ENCODE peak calls at places on chromosomes 13 and 19, in seven cellular contexts. C, E, M, X, Y, L and I are unnamed samples.

GRCh38 chr13:37094840-37095239 is 10.6 kb downstream of the CSNK1A1L start:
- DNase-seq in C (no peak), E (no peak), M (no peak), X (no peak), Y (no peak), L (no peak), I (no peak)

GRCh38 chr19:49512970-49513745 is 697 bp downstream of the FCGRT start:
- DNase-seq in C (no peak), E (peak; percentile 83), M (no peak), X (no peak), Y (no peak), L (no peak), I (no peak)

GRCh38 chr19:42018503-42019193 is 24.6 kb upstream of the ATP1A3 start:
- DNase-seq in C (no peak), E (no peak), M (no peak), X (no peak), Y (no peak), L (no peak), I (no peak)

GRCh38 chr19:1214862-1215731 is 9.5 kb downstream of the STK11 start:
- DNase-seq in C (no peak), E (no peak), M (no peak), X (no peak), Y (no peak), L (no peak), I (no peak)

GRCh38 chr19:1049106-1049505 is 9.2 kb downstream of the ABCA7 start:
- DNase-seq in C (no peak), E (peak; percentile 39), M (no peak), X (no peak), Y (no peak), L (no peak), I (no peak)

GRCh38 chr19:39170398-39171231 is 26.1 kb upstream of the NCCRP1 start:
- DNase-seq in C (no peak), E (no peak), M (no peak), X (no peak), Y (no peak), L (no peak), I (no peak)

GRCh38 chr19:6238643-6239281 is 41.0 kb downstream of the MLLT1 start:
- DNase-seq in C (no peak), E (peak; percentile 70), M (no peak), X (no peak), Y (no peak), L (no peak), I (no peak)

GRCh38 chr19:16342002-16342715 is 17.5 kb downstream of the KLF2 start:
- DNase-seq in C (no peak), E (no peak), M (no peak), X (no peak), Y (no peak), L (no peak), I (peak; percentile 72)

GRCh38 chr19:49200238-49200862 is 42.8 kb downstream of the TRPM4 start:
- DNase-seq in C (no peak), E (no peak), M (no peak), X (no peak), Y (no peak), L (no peak), I (no peak)

GRCh38 chr19:39542198-39542597 is 2.2 kb upstream of the EID2 start:
- DNase-seq in C (no peak), E (no peak), M (no peak), X (no peak), Y (no peak), L (no peak), I (no peak)

GRCh38 chr19:18204394-18205179 is 745 bp upstream of the RAB3A start:
- DNase-seq in C (no peak), E (no peak), M (no peak), X (peak; percentile 76), Y (no peak), L (no peak), I (no peak)

GRCh38 chr13:99830931-99831330 is 140.6 kb downstream of the ZIC5 start:
- DNase-seq in C (no peak), E (no peak), M (no peak), X (no peak), Y (no peak), L (no peak), I (no peak)

GRCh38 chr19:32406161-32407003 is 812 bp downstream of the DPY19L3 start:
- DNase-seq in C (no peak), E (no peak), M (no peak), X (no peak), Y (no peak), L (no peak), I (no peak)

GRCh38 chr19:41377977-41378707 is 1.8 kb downstream of the TMEM91 start:
- DNase-seq in C (no peak), E (peak; percentile 71), M (no peak), X (no peak), Y (no peak), L (no peak), I (no peak)

GRCh38 chr13:95349267-95349666 is 48.0 kb upstream of the ABCC4 start:
- DNase-seq in C (no peak), E (no peak), M (no peak), X (no peak), Y (no peak), L (no peak), I (no peak)

GRCh38 chr13:40024578-40024952 is 369.1 kb downstream of the COG6 start:
- DNase-seq in C (no peak), E (no peak), M (no peak), X (no peak), Y (no peak), L (no peak), I (no peak)

GRCh38 chr19:4350726-4351125 is 7.4 kb downstream of the MPND start:
- DNase-seq in C (no peak), E (no peak), M (no peak), X (no peak), Y (no peak), L (no peak), I (no peak)

GRCh38 chr19:35764432-35765315 is 6.7 kb downstream of the PROSER3 start:
- DNase-seq in C (no peak), E (no peak), M (no peak), X (no peak), Y (no peak), L (no peak), I (no peak)

GRCh38 chr13:110382830-110383229 is 75.7 kb downstream of the COL4A2 start:
- DNase-seq in C (no peak), E (no peak), M (no peak), X (no peak), Y (no peak), L (no peak), I (no peak)

GRCh38 chr19:51016798-51017683 is 2.5 kb downstream of the KLK10 start:
- DNase-seq in C (no peak), E (peak; percentile 91), M (no peak), X (peak; percentile 54), Y (peak; percentile 78), L (no peak), I (no peak)

GRCh38 chr13:113554333-113554700 is 30.2 kb upstream of the TFDP1 start:
- DNase-seq in C (no peak), E (peak; percentile 6), M (no peak), X (no peak), Y (no peak), L (no peak), I (no peak)